ENCODE peak calls at places on chromosomes 6 and 20, in six cellular contexts. A, P, L, D, Z and Y are unnamed samples.

GRCh38 chr6:111844921-111845320 is 28.3 kb downstream of the FYN start:
- DNase-seq in A (no peak), P (no peak), L (peak), D (no peak), Z (no peak), Y (no peak)

GRCh38 chr6:56756791-56757582 is 114.3 kb upstream of the DST start:
- DNase-seq in A (no peak), P (no peak), L (no peak), D (no peak), Z (no peak), Y (no peak)

GRCh38 chr20:23156170-23156841 is 70.2 kb upstream of the CD93 start:
- DNase-seq in A (no peak), P (no peak), L (no peak), D (no peak), Z (no peak), Y (peak)

GRCh38 chr6:33566182-33567084 is 13.6 kb downstream of the BAK1 start:
- DNase-seq in A (no peak), P (no peak), L (no peak), D (no peak), Z (no peak), Y (no peak)

GRCh38 chr6:1820165-1820564 is 210.4 kb downstream of the FOXC1 start:
- DNase-seq in A (no peak), P (no peak), L (no peak), D (no peak), Z (no peak), Y (no peak)

GRCh38 chr6:137728386-137729349 is 138.4 kb upstream of the TNFAIP3 start:
- DNase-seq in A (no peak), P (no peak), L (no peak), D (peak), Z (no peak), Y (no peak)

GRCh38 chr6:168815229-168815628 is 374.2 kb downstream of the SMOC2 start:
- DNase-seq in A (no peak), P (no peak), L (peak), D (no peak), Z (no peak), Y (no peak)

GRCh38 chr20:37984018-37984785 is 49.1 kb downstream of the TTI1 start:
- DNase-seq in A (no peak), P (no peak), L (no peak), D (no peak), Z (peak), Y (peak)

GRCh38 chr6:137722749-137723272 is 144.2 kb upstream of the TNFAIP3 start:
- DNase-seq in A (no peak), P (no peak), L (no peak), D (no peak), Z (no peak), Y (no peak)

GRCh38 chr6:49325901-49326300 is 137.2 kb downstream of the MMUT start:
- DNase-seq in A (no peak), P (no peak), L (no peak), D (no peak), Z (no peak), Y (no peak)

GRCh38 chr20:47784599-47785320 is 521 bp downstream of the SULF2 start:
- DNase-seq in A (no peak), P (no peak), L (peak), D (no peak), Z (no peak), Y (no peak)

GRCh38 chr6:90610671-90611542 is 24.0 kb upstream of the MAP3K7 start:
- DNase-seq in A (peak), P (no peak), L (peak), D (no peak), Z (no peak), Y (no peak)

GRCh38 chr6:45791181-45791580 is 224.5 kb downstream of the CLIC5 start:
- DNase-seq in A (no peak), P (no peak), L (no peak), D (no peak), Z (no peak), Y (no peak)

GRCh38 chr6:148324297-148325007 is 18.2 kb upstream of the SASH1 start:
- DNase-seq in A (no peak), P (no peak), L (no peak), D (no peak), Z (no peak), Y (no peak)

GRCh38 chr6:82364087-82365010 is 732 bp downstream of the TPBG start:
- DNase-seq in A (peak), P (no peak), L (peak), D (peak), Z (peak), Y (peak)

GRCh38 chr6:455006-455585 is 63.5 kb downstream of the IRF4 start:
- DNase-seq in A (peak), P (no peak), L (no peak), D (no peak), Z (no peak), Y (no peak)

GRCh38 chr6:141610741-141611140 is 522.0 kb upstream of the GJE1 start:
- DNase-seq in A (no peak), P (no peak), L (peak), D (no peak), Z (no peak), Y (no peak)

GRCh38 chr20:31472395-31473330 is 2.3 kb downstream of the DEFB124 start:
- DNase-seq in A (no peak), P (no peak), L (no peak), D (no peak), Z (no peak), Y (no peak)

GRCh38 chr20:38590682-38591483 is 9.9 kb downstream of the ADIG start:
- DNase-seq in A (no peak), P (no peak), L (peak), D (no peak), Z (no peak), Y (no peak)

GRCh38 chr6:133609404-133610270 is 279.3 kb upstream of the TCF21 start:
- DNase-seq in A (no peak), P (no peak), L (no peak), D (no peak), Z (no peak), Y (no peak)

GRCh38 chr20:59598625-59599310 is 5.6 kb upstream of the PHACTR3 start:
- DNase-seq in A (peak), P (no peak), L (peak), D (no peak), Z (no peak), Y (peak)

GRCh38 chr6:50975216-50975615 is 156.5 kb downstream of the TFAP2B start:
- DNase-seq in A (no peak), P (no peak), L (no peak), D (no peak), Z (no peak), Y (no peak)

GRCh38 chr20:41467690-41468089 is 101.1 kb upstream of the EMILIN3 start:
- DNase-seq in A (no peak), P (no peak), L (no peak), D (no peak), Z (no peak), Y (no peak)

GRCh38 chr20:8315639-8316573 is 183.8 kb downstream of the PLCB1 start:
- DNase-seq in A (no peak), P (no peak), L (no peak), D (peak), Z (peak), Y (no peak)

GRCh38 chr6:64520050-64520449 is 884.4 kb downstream of the PHF3 start:
- DNase-seq in A (no peak), P (no peak), L (no peak), D (no peak), Z (no peak), Y (no peak)

GRCh38 chr6:4021862-4022715 is 56.8 kb downstream of the FAM217A start:
- DNase-seq in A (no peak), P (no peak), L (no peak), D (no peak), Z (no peak), Y (no peak)

GRCh38 chr6:134722996-134723871 is 226.7 kb downstream of the ALDH8A1 start:
- DNase-seq in A (no peak), P (no peak), L (no peak), D (no peak), Z (no peak), Y (no peak)

GRCh38 chr6:75349262-75349984 is 64.8 kb upstream of the TMEM30A start:
- DNase-seq in A (no peak), P (no peak), L (peak), D (peak), Z (peak), Y (no peak)

GRCh38 chr20:23587631-23588030 is 18.1 kb downstream of the CST9 start:
- DNase-seq in A (no peak), P (no peak), L (no peak), D (no peak), Z (no peak), Y (no peak)

GRCh38 chr6:89079611-89080213 is 839 bp upstream of the PNRC1 start:
- DNase-seq in A (peak), P (peak), L (no peak), D (peak), Z (peak), Y (peak)

GRCh38 chr20:57465943-57466342 is 59.0 kb downstream of the CTCFL start:
- DNase-seq in A (no peak), P (no peak), L (no peak), D (no peak), Z (no peak), Y (no peak)

GRCh38 chr6:52573295-52573694 is 3.6 kb downstream of the TRAM2 start:
- DNase-seq in A (no peak), P (no peak), L (peak), D (no peak), Z (no peak), Y (no peak)